ENCODE peak calls at places on chromosomes 4 and X, in six cellular contexts. E is astrocyte of the cerebellum, G is A673, Z is NB4, O is choroid plexus epithelial cell, V is tibial nerve. F is an unnamed sample.

GRCh38 chr4:6546681-6547447 is 28.1 kb upstream of the MAN2B2 start:
- DNase-seq in Z (peak; percentile 82), E (peak; percentile 66), O (peak; percentile 85), V (no peak), G (peak; percentile 76), F (peak; percentile 67)

GRCh38 chrX:5991393-5991792 is 237.3 kb downstream of the NLGN4X start:
- DNase-seq in V (no peak), E (no peak), G (no peak), O (no peak), Z (no peak), F (no peak)

GRCh38 chrX:133923113-133923512 is 62.3 kb downstream of the GPC3 start:
- DNase-seq in O (peak; percentile 10), Z (peak; percentile 19), E (no peak), V (no peak), G (peak; percentile 4), F (no peak)

GRCh38 chrX:153766098-153766817 is 2.2 kb downstream of the PLXNB3 start:
- DNase-seq in V (no peak), E (peak; percentile 27), O (peak; percentile 66), Z (peak; percentile 88), G (peak; percentile 28), F (peak; percentile 27)

GRCh38 chr4:3082915-3083515 is 8.5 kb downstream of the HTT start:
- DNase-seq in E (no peak), G (no peak), Z (no peak), O (no peak), V (no peak), F (no peak)

GRCh38 chr4:6680372-6681034 is 13.2 kb upstream of the S100P start:
- DNase-seq in V (no peak), E (no peak), O (no peak), Z (peak; percentile 48), G (no peak), F (no peak)

GRCh38 chrX:40465735-40466551 is 114.8 kb upstream of the ATP6AP2 start:
- DNase-seq in V (no peak), G (peak; percentile 74), O (no peak), E (no peak), Z (peak; percentile 69), F (no peak)

GRCh38 chr4:84913176-84913575 is 53.3 kb downstream of the WDFY3 start:
- DNase-seq in E (no peak), O (no peak), Z (no peak), V (no peak), G (no peak), F (no peak)

GRCh38 chr4:81625422-81626417 is 154.0 kb upstream of the RASGEF1B start:
- DNase-seq in Z (no peak), G (peak; percentile 9), O (no peak), E (no peak), V (no peak), F (no peak)

GRCh38 chr4:71635094-71635493 is 148.8 kb downstream of the GC start:
- DNase-seq in E (no peak), O (no peak), V (no peak), G (peak; percentile 1), Z (no peak), F (no peak)

GRCh38 chr4:32680946-32681345 is 1960.8 kb downstream of the PCDH7 start:
- DNase-seq in E (no peak), O (no peak), V (no peak), Z (no peak), G (no peak), F (no peak)

GRCh38 chrX:78652971-78653822 is 5.9 kb downstream of the RTL3 start:
- DNase-seq in V (no peak), Z (peak; percentile 89), O (peak; percentile 87), E (peak; percentile 78), G (peak; percentile 25), F (no peak)

GRCh38 chrX:19303216-19303880 is 40.4 kb upstream of the PDHA1 start:
- DNase-seq in E (no peak), Z (no peak), O (peak; percentile 18), G (peak; percentile 59), V (peak; percentile 40), F (no peak)

GRCh38 chrX:149910178-149910695 is 19.1 kb upstream of the HSFX4 start:
- DNase-seq in Z (peak; percentile 5), V (no peak), O (no peak), E (no peak), G (peak; percentile 7), F (no peak)

GRCh38 chr4:134552063-134552462 is 350.5 kb upstream of the PABPC4L start:
- DNase-seq in O (no peak), E (no peak), Z (no peak), G (no peak), V (no peak), F (no peak)

GRCh38 chr4:126592088-126592487 is 1040.7 kb upstream of the INTU start:
- DNase-seq in E (peak; percentile 0), G (peak; percentile 48), O (peak; percentile 33), Z (no peak), V (no peak), F (no peak)

GRCh38 chr4:180057198-180057821 is 2185.9 kb upstream of the TENM3 start:
- DNase-seq in E (no peak), O (no peak), G (peak; percentile 30), Z (peak; percentile 45), V (no peak), F (no peak)

GRCh38 chrX:20091499-20091898 is 25.2 kb downstream of the MAP7D2 start:
- DNase-seq in Z (no peak), V (no peak), G (no peak), O (no peak), E (no peak), F (no peak)

GRCh38 chr4:150065740-150066139 is 12.5 kb upstream of the DCLK2 start:
- DNase-seq in V (no peak), Z (no peak), E (no peak), O (no peak), G (no peak), F (no peak)

GRCh38 chr4:76305971-76306881 is at the start of gene STBD1:
- DNase-seq in V (peak; percentile 47), E (no peak), O (peak; percentile 58), G (peak; percentile 20), Z (peak; percentile 82), F (peak; percentile 72)

GRCh38 chrX:153408221-153408721 is 3.0 kb upstream of the ZFP92 start:
- DNase-seq in O (no peak), V (no peak), E (no peak), Z (no peak), G (no peak), F (no peak)

GRCh38 chr4:173252024-173252935 is 81.9 kb downstream of the HMGB2 start:
- DNase-seq in E (peak; percentile 100), G (peak; percentile 92), V (peak; percentile 70), Z (peak; percentile 94), O (peak; percentile 100), F (no peak)

GRCh38 chr4:137106733-137107132 is 425.6 kb downstream of the PCDH18 start:
- DNase-seq in V (no peak), E (no peak), Z (no peak), O (no peak), G (no peak), F (no peak)

GRCh38 chr4:70705856-70706461 is 15.8 kb upstream of the RUFY3 start:
- DNase-seq in V (no peak), E (no peak), Z (no peak), O (peak; percentile 40), G (no peak), F (no peak)

GRCh38 chrX:45762699-45763647 is 562.3 kb upstream of the DIPK2B start:
- DNase-seq in E (no peak), O (no peak), G (no peak), V (no peak), Z (peak; percentile 57), F (no peak)

GRCh38 chr4:121876976-121877773 is 6.9 kb upstream of the BBS7 start:
- DNase-seq in G (peak; percentile 55), Z (no peak), E (no peak), V (no peak), O (no peak), F (no peak)
- TF ChIP-seq CTCF in G (no peak), Z (no peak), E (no peak), V (no peak), O (no peak), F (no peak)

GRCh38 chr4:40228497-40229365 is 31.9 kb downstream of the RHOH start:
- DNase-seq in Z (no peak), G (no peak), V (no peak), O (peak; percentile 40), E (no peak), F (no peak)
- TF ChIP-seq CTCF in Z (peak; percentile 32), G (peak; percentile 56), V (no peak), O (peak; percentile 64), E (no peak), F (no peak)

GRCh38 chr4:186737427-186737826 is 13.8 kb upstream of the FAT1 start:
- DNase-seq in O (no peak), E (no peak), G (no peak), V (no peak), Z (no peak), F (no peak)
- TF ChIP-seq CTCF in O (no peak), E (no peak), G (no peak), V (no peak), Z (no peak), F (no peak)

GRCh38 chrX:2693526-2694002 is 2.5 kb downstream of the CD99 start:
- DNase-seq in Z (no peak), E (no peak), O (no peak), V (no peak), G (no peak), F (no peak)
- TF ChIP-seq CTCF in Z (no peak), E (no peak), O (no peak), V (no peak), G (no peak), F (no peak)